ENCODE peak calls at places on chromosomes 2 and 18, in four cellular contexts. W, A, D and B are unnamed samples.

GRCh38 chr2:27255187-27255586 is 7.7 kb downstream of the SLC30A3 start:
- DNase-seq in W (no peak), A (no peak), D (no peak), B (no peak)

GRCh38 chr2:96751800-96752199 is 8.9 kb upstream of the CNNM4 start:
- DNase-seq in W (no peak), A (no peak), D (no peak), B (no peak)

GRCh38 chr2:95300391-95300938 is 3.3 kb downstream of the KCNIP3 start:
- DNase-seq in W (peak), A (no peak), D (no peak), B (no peak)

GRCh38 chr2:212015588-212015987 is 523.0 kb downstream of the ERBB4 start:
- DNase-seq in W (no peak), A (no peak), D (no peak), B (no peak)

GRCh38 chr18:36187826-36188721 is 777 bp downstream of the MOCOS start:
- DNase-seq in W (peak), A (no peak), D (peak), B (no peak)

GRCh38 chr2:176687350-176687749 is 418.1 kb downstream of the MTX2 start:
- DNase-seq in W (no peak), A (no peak), D (no peak), B (no peak)

GRCh38 chr18:50986360-50987087 is 18.7 kb downstream of the ELAC1 start:
- DNase-seq in W (no peak), A (no peak), D (no peak), B (peak)

GRCh38 chr18:58128286-58129018 is 84.4 kb downstream of the NEDD4L start:
- DNase-seq in W (no peak), A (no peak), D (no peak), B (no peak)

GRCh38 chr2:172103471-172104292 is 982 bp upstream of the DLX2 start:
- DNase-seq in W (peak), A (peak), D (peak), B (no peak)

GRCh38 chr2:42513252-42513918 is 19.6 kb upstream of the KCNG3 start:
- DNase-seq in W (peak), A (peak), D (no peak), B (peak)

GRCh38 chr2:98512699-98513098 is 68.0 kb downstream of the INPP4A start:
- DNase-seq in W (no peak), A (no peak), D (no peak), B (no peak)

GRCh38 chr2:3176869-3177255 is 200.8 kb downstream of the EIPR1 start:
- DNase-seq in W (no peak), A (no peak), D (no peak), B (no peak)

GRCh38 chr2:200380833-200381542 is 74.5 kb downstream of the SPATS2L start:
- DNase-seq in W (peak), A (no peak), D (no peak), B (no peak)

GRCh38 chr2:200380139-200380561 is 73.7 kb downstream of the SPATS2L start:
- DNase-seq in W (no peak), A (no peak), D (no peak), B (no peak)

GRCh38 chr2:200378652-200379290 is 72.3 kb downstream of the SPATS2L start:
- DNase-seq in W (no peak), A (no peak), D (no peak), B (no peak)

GRCh38 chr2:200377774-200378336 is 71.4 kb downstream of the SPATS2L start:
- DNase-seq in W (peak), A (no peak), D (no peak), B (no peak)

GRCh38 chr2:200379481-200380120 is 73.1 kb downstream of the SPATS2L start:
- DNase-seq in W (peak), A (no peak), D (no peak), B (no peak)
- H3K4me3 ChIP-seq in W (no peak), A (no peak), D (no peak), B (no peak)

DNA sequence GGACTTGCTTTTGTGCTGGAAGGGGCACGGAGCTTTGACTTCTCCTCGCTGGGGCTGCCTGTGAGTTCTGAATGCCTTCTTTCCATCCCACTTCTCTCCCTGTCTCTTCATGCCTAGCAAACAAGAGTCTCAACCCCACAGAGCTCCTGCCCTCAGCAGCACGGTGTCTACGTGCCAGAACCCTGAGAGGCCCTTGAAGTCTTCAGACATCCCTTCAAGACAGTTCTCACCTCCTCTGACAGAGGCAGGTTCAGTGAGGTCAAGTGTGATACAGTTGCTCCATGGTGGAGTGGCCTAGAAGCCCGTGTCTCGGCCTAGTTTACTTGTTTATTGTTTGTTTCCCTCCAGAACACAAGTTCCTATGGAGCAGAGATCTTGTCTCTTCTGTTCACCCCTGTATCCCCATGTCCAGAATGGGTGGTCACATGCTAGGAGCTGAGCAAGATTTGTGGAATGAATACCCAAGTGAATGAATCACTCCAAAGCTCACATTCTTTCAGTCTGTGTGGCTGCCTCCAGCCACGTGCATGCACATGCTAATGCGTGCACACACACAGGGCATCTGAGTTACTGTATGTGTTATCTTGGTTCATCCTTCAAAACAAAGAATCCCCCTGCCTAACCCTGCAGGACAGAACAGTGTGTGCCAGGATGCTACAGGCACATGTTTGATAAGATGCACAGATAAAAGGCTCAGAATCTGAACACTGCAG is 391.7 kb downstream of the NBAS start:
- DNase-seq in W (peak), A (peak), D (no peak), B (peak)
- H3K4me3 ChIP-seq in W (no peak), A (no peak), D (no peak), B (no peak)

DNA sequence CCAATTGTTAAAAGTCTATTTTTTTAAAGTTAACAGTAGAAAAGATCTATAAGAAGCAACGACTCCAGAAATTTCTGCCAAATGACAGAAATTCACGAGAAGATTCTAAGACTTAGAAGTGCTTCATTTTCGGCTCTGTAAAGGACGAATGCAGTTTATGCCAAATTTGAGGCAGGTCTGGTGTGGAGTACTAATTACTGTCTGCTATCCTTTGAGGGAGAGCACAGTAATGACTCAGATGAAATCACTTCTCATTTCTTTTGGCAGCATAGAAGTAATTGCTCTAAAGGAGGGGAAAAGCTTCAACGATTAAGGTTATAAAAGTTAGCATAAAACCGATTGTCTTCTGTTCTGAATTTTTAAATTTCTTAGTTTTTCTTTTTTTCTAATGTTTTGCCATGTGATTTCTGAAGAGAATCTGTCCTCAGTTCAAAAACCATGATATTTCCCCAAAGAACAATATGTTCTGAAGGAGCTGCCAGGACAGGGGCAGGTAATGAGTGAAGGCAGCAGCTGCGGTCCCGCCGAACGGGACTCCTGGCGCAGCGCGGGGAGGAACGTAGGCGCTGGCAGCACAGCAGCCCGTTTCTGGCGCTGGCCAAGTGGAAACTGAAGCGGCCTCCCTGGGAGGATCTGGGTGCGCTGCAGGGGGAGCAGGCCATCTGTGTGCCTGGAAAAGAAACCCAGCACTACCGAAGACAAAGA is 11.5 kb downstream of the G6PC2 start:
- DNase-seq in W (no peak), A (no peak), D (peak), B (no peak)
- H3K4me3 ChIP-seq in W (peak), A (no peak), D (peak), B (peak)

GRCh38 chr18:29156531-29156930 is 979.6 kb upstream of the CDH2 start:
- DNase-seq in W (peak), A (no peak), D (no peak), B (no peak)

GRCh38 chr18:29154758-29155725 is 978.1 kb upstream of the CDH2 start:
- DNase-seq in W (peak), A (no peak), D (no peak), B (peak)

GRCh38 chr18:29157905-29158304 is 981.0 kb upstream of the CDH2 start:
- DNase-seq in W (no peak), A (no peak), D (no peak), B (no peak)

GRCh38 chr18:29160123-29160522 is 983.2 kb upstream of the CDH2 start:
- DNase-seq in W (no peak), A (no peak), D (no peak), B (no peak)

DNA sequence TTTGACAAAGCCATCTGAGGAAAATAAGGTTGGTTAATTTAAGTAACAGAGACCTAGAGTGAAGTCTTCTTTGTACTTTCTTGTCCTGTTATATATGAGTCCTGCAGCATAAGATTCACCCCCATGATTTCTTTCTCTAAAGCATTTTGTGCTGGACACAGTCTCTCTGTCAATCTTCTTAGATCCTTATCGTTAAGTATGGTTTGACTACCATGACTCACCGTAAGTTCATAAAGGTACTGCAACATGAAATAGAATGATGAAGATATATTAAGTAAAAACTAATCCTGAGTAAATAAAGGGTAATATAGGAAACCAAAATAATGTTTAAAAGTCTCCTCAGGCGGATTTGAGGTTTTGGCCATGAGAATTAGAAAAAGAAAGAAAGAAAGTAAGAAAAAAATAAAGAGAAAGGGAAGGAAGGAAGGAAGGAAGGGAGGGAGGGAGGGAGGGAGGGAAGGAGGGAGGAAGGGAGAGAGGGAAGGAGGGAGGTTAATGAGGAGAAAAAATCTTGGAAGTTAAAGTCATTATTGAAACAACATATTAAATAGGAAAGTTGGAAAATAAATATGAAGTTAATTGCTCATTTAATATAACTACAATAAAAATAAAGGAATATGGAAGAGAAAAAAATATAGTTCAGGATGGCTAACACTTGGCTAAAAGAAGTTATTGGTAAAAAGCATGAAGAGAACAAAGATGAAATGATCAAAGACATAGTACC is 980.3 kb upstream of the CDH2 start:
- DNase-seq in W (peak), A (no peak), D (no peak), B (no peak)
- H3K4me3 ChIP-seq in W (peak), A (no peak), D (no peak), B (no peak)

DNA sequence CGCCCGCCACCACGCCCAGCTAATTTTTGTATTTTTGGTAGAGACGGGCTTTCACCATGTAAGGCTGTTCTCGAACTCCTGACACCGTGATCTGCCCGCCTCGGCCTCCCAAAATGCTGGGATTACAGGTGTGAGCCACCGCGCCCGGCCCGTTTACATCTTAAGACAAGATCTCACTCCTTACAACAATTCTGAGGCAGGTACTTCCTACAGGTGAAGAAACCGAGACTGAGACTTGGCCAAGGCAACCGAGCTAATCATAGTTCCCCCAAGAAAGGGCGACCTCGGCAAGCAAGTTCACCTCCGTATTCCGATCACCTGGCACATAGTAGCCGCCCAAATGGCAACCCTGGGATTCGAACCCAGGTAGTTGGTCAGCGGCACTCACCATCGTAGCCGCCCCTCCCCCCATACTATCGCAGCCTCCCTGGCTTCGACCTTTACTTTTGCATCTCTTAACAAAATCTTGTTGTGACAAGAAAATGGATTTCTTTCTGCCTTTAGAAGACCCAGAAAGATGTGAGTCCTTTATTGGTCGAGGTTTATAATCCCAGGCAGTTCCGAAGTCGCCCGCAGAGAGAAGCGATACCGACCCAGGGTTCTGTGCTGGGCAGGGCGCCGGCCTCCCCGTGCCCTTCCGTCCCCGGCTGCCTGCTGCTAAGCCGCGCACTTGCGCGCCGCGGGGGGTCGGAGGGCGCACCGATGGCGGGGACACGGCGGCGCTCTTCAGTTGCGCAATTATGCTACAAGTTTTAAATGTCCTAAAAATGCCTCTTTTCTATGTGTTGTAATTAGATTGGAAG is 1.1 kb upstream of the FZD5 start:
- DNase-seq in W (no peak), A (no peak), D (peak), B (no peak)
- H3K4me3 ChIP-seq in W (no peak), A (no peak), D (peak), B (peak)

GRCh38 chr2:178776725-178777124 is 30.5 kb downstream of the TTN start:
- DNase-seq in W (no peak), A (no peak), D (no peak), B (no peak)

GRCh38 chr2:178787155-178787554 is 20.1 kb downstream of the TTN start:
- DNase-seq in W (no peak), A (no peak), D (no peak), B (no peak)

GRCh38 chr2:178783889-178784288 is 23.3 kb downstream of the TTN start:
- DNase-seq in W (no peak), A (no peak), D (no peak), B (no peak)

GRCh38 chr2:178777577-178777976 is 29.6 kb downstream of the TTN start:
- DNase-seq in W (peak), A (no peak), D (no peak), B (no peak)

DNA sequence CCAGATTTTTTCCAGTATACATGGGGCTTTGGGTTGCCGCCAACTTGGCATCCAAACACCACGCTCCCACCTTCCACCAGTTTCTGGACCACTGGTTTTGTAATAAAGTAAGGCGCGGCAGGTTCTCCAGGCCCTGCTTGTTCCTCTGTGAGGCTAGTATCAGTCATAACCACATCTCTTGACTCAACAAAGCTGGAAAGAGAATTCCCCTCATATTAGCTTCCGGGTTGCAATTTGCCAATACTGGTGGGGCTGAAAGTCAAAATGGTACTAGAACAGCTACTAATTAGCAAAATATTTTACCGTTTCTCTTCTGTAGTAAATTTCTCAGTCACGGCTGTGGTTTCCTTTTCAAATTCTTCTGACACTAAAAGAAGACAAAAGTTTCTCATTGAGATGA is 25.0 kb downstream of the TTN start:
- DNase-seq in W (peak), A (no peak), D (no peak), B (no peak)
- H3K4me3 ChIP-seq in W (no peak), A (no peak), D (no peak), B (no peak)

DNA sequence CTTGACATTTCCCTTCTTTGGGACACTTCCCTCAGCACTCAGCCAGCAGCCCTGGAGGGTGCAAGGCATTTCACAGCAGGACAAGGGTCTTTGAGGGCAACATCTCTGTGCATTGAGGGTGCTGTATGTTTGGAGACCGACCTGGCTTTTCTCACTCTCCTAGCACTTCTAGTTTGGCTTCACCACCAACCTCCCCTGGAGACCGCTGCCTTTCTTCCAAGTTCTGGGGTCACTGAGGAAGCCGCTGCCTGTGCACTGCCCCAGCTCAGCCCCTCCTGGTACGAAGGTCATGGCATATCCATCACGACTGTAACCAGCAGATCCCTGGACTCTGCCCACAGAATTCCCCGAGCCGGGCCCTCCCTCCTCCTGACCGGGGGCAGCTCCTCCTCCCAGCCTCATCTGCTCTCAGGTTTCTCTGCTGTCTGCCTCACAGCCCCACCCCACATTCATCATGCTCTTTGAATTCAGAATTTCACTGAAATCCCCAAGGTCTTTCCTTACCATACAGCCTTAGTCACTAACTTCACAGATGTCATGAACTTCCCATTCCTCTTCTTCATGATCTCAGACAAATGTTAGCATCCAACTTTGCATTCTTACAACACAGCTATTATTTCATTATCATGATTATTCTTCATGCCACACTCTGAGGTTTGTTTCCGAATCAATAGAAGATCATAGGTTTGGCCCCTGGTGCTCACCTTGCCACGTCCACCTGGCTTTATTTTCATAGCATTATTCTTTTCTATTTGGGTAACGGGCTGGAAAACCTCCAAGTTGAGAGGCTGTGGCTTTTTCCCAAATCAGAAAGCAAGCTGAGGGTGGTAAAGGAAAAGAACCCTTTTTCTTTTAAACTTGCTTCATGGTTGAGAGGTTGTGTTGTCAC is 113.0 kb upstream of the COPS8 start:
- DNase-seq in W (peak), A (peak), D (peak), B (peak)
- H3K4me3 ChIP-seq in W (no peak), A (no peak), D (no peak), B (no peak)

GRCh38 chr2:205139822-205140612 is 542.3 kb upstream of the NRP2 start:
- DNase-seq in W (no peak), A (no peak), D (peak), B (no peak)

GRCh38 chr2:205145888-205146287 is 536.4 kb upstream of the NRP2 start:
- DNase-seq in W (no peak), A (no peak), D (no peak), B (no peak)

GRCh38 chr2:205141381-205141780 is 540.9 kb upstream of the NRP2 start:
- DNase-seq in W (no peak), A (no peak), D (no peak), B (no peak)
- H3K4me3 ChIP-seq in W (no peak), A (no peak), D (no peak), B (no peak)

GRCh38 chr2:26043862-26044736 is 10.2 kb downstream of the RAB10 start:
- DNase-seq in W (peak), A (no peak), D (peak), B (no peak)
- H3K4me3 ChIP-seq in W (no peak), A (peak), D (no peak), B (no peak)